ENCODE peak calls at places on chromosomes 13 and 19, in five cellular contexts. O is endodermal cell, G is tibial nerve, N is esophagus muscularis mucosa, H is lung. M is an unnamed sample.

GRCh38 chr13:93927431-93927830 is 552.1 kb downstream of the DCT start:
- DNase-seq in O (no peak), G (no peak), N (no peak), H (no peak), M (peak)

GRCh38 chr13:110499621-110500281 is 61.8 kb downstream of the RAB20 start:
- DNase-seq in O (no peak), G (no peak), N (no peak), H (no peak), M (peak)

GRCh38 chr13:107185889-107186288 is 618.0 kb upstream of the ARGLU1 start:
- DNase-seq in O (no peak), G (no peak), N (no peak), H (no peak), M (peak)

GRCh38 chr19:15116856-15117255 is 9.7 kb downstream of the SYDE1 start:
- DNase-seq in O (no peak), G (no peak), N (no peak), H (no peak), M (no peak)

GRCh38 chr19:6065685-6066365 is 44.5 kb downstream of the RFX2 start:
- DNase-seq in O (peak), G (no peak), N (no peak), H (no peak), M (peak)

GRCh38 chr13:105291987-105292386 is 1243.5 kb downstream of the EFNB2 start:
- DNase-seq in O (no peak), G (no peak), N (no peak), H (no peak), M (no peak)

GRCh38 chr19:2722541-2723344 is 1.6 kb upstream of the DIRAS1 start:
- DNase-seq in O (no peak), G (no peak), N (no peak), H (no peak), M (peak)

GRCh38 chr13:22055259-22055658 is 384.4 kb downstream of the FGF9 start:
- DNase-seq in O (no peak), G (no peak), N (peak), H (no peak), M (no peak)

GRCh38 chr19:4803736-4804695 is 12.5 kb downstream of the FEM1A start:
- DNase-seq in O (peak), G (no peak), N (no peak), H (peak), M (peak)

GRCh38 chr19:3057275-3057714 is 5.0 kb downstream of the TLE5 start:
- DNase-seq in O (peak), G (peak), N (no peak), H (peak), M (no peak)

GRCh38 chr19:1159864-1160595 is 14.0 kb downstream of the SBNO2 start:
- DNase-seq in O (no peak), G (no peak), N (no peak), H (no peak), M (no peak)

GRCh38 chr19:19457691-19458090 is 52.2 kb downstream of the GATAD2A start:
- DNase-seq in O (no peak), G (no peak), N (no peak), H (no peak), M (no peak)

GRCh38 chr13:84126671-84127171 is 244.4 kb upstream of the SLITRK1 start:
- DNase-seq in O (no peak), G (no peak), N (no peak), H (no peak), M (no peak)

GRCh38 chr13:60351326-60351725 is 45.7 kb upstream of the TDRD3 start:
- DNase-seq in O (no peak), G (no peak), N (no peak), H (no peak), M (peak)

GRCh38 chr19:33953592-33953991 is 156.9 kb downstream of the KCTD15 start:
- DNase-seq in O (peak), G (no peak), N (peak), H (no peak), M (no peak)

GRCh38 chr13:87614276-87614675 is 56.9 kb upstream of the SLITRK5 start:
- DNase-seq in O (no peak), G (no peak), N (no peak), H (no peak), M (no peak)

GRCh38 chr13:50082426-50083283 is 67.4 kb downstream of the KCNRG start:
- DNase-seq in O (peak), G (peak), N (no peak), H (peak), M (peak)

GRCh38 chr13:62375653-62376052 is 960.0 kb upstream of the PCDH20 start:
- DNase-seq in O (no peak), G (no peak), N (no peak), H (no peak), M (no peak)

GRCh38 chr19:19651076-19651475 is 7.6 kb upstream of the GMIP start:
- DNase-seq in O (no peak), G (no peak), N (no peak), H (no peak), M (no peak)

GRCh38 chr13:24605923-24606372 is 74.3 kb upstream of the ATP12A start:
- DNase-seq in O (peak), G (no peak), N (no peak), H (no peak), M (peak)
- H3K4me3 ChIP-seq in O (no peak), G (no peak), N (no peak), H (no peak), M (no peak)

GRCh38 chr13:54859827-54860226 is 1831.2 kb downstream of the OLFM4 start:
- DNase-seq in O (no peak), G (no peak), N (no peak), H (no peak), M (no peak)
- TF ChIP-seq CTCF in O (no peak), G (no peak), N (no peak), H (no peak), M (no peak)

GRCh38 chr19:58388175-58388526 is 1.1 kb downstream of the RPS5 start:
- DNase-seq in O (no peak), G (no peak), N (no peak), H (no peak), M (no peak)
- H3K4me3 ChIP-seq in O (peak), G (peak), N (peak), H (peak), M (peak)

GRCh38 chr13:99436686-99437416 is 64.4 kb upstream of the TM9SF2 start:
- DNase-seq in O (peak), G (peak), N (peak), H (peak), M (peak)
- TF ChIP-seq CTCF in O (peak), G (peak), N (no peak), H (peak), M (peak)

M was measured in fibroblast of villous mesenchyme.